ENCODE peak calls at places on chromosome 20, in five cellular contexts. Y is NCI-H345, I is pulmonary artery endothelial cell, Z is aorta, E is OCI-M1. L is an unnamed sample.

GRCh38 chr20:16301981-16302380 is 271.3 kb downstream of the KIF16B start:
- DNase-seq in Z (no peak), I (no peak), E (no peak), Y (no peak), L (no peak)

GRCh38 chr20:14415492-14415891 is 78.1 kb upstream of the FLRT3 start:
- DNase-seq in I (no peak), Z (no peak), Y (peak; percentile 56), E (no peak), L (no peak)

GRCh38 chr20:24079661-24080412 is 91.3 kb upstream of the GGTLC1 start:
- DNase-seq in Z (no peak), Y (no peak), I (no peak), E (no peak), L (no peak)

GRCh38 chr20:49846206-49846807 is 33.7 kb downstream of the SLC9A8 start:
- DNase-seq in I (peak; percentile 10), Z (no peak), Y (peak; percentile 56), E (peak; percentile 74), L (no peak)

GRCh38 chr20:4811661-4812181 is 90.0 kb downstream of the PRND start:
- DNase-seq in E (no peak), I (no peak), Z (peak; percentile 89), Y (no peak), L (peak; percentile 51)

GRCh38 chr20:1033751-1034419 is 31.8 kb upstream of the RSPO4 start:
- DNase-seq in Z (no peak), I (no peak), E (peak; percentile 85), Y (no peak), L (no peak)

GRCh38 chr20:1945134-1945618 is 48.7 kb downstream of the PDYN start:
- DNase-seq in Z (peak; percentile 85), E (peak; percentile 90), I (no peak), Y (no peak), L (no peak)

GRCh38 chr20:48635361-48635760 is 192.4 kb downstream of the PREX1 start:
- DNase-seq in E (no peak), I (no peak), Y (no peak), Z (peak; percentile 49), L (no peak)

GRCh38 chr20:37980383-37980782 is 52.9 kb downstream of the TTI1 start:
- DNase-seq in Y (no peak), Z (no peak), I (no peak), E (no peak), L (no peak)

GRCh38 chr20:645318-646106 is 7.5 kb downstream of the SRXN1 start:
- DNase-seq in I (peak; percentile 7), E (peak; percentile 94), Y (peak; percentile 72), Z (peak; percentile 63), L (peak; percentile 70)

GRCh38 chr20:58877374-58878360 is 25.2 kb downstream of the GNAS start:
- DNase-seq in Z (no peak), Y (no peak), E (no peak), I (no peak), L (no peak)

GRCh38 chr20:52303281-52303950 is 111.8 kb upstream of the ZFP64 start:
- DNase-seq in Z (no peak), E (no peak), Y (no peak), I (no peak), L (no peak)

GRCh38 chr20:37914672-37915433 is 11.9 kb downstream of the VSTM2L start:
- DNase-seq in I (no peak), E (no peak), Z (no peak), Y (peak; percentile 18), L (peak; percentile 26)

GRCh38 chr20:35561268-35561667 is 19.4 kb downstream of the ERGIC3 start:
- DNase-seq in Z (peak; percentile 29), I (no peak), E (peak; percentile 75), Y (peak; percentile 66), L (no peak)

GRCh38 chr20:4443016-4443415 is 278.7 kb upstream of the PRND start:
- DNase-seq in Z (peak; percentile 70), I (no peak), E (no peak), Y (no peak), L (no peak)

GRCh38 chr20:41135187-41135887 is 2.0 kb upstream of the PLCG1 start:
- DNase-seq in I (no peak), Z (no peak), E (peak; percentile 70), Y (peak; percentile 61), L (peak; percentile 44)

GRCh38 chr20:58384821-58385220 is 4.2 kb upstream of the VAPB start:
- DNase-seq in E (no peak), Y (no peak), I (no peak), Z (no peak), L (no peak)

GRCh38 chr20:58711266-58712051 is 18.9 kb downstream of the NPEPL1 start:
- DNase-seq in I (no peak), Z (no peak), Y (no peak), E (no peak), L (no peak)

GRCh38 chr20:47960277-47960676 is 175.0 kb upstream of the SULF2 start:
- DNase-seq in Y (no peak), Z (no peak), I (no peak), E (no peak), L (no peak)

GRCh38 chr20:32574296-32575226 is 10.6 kb downstream of the NOL4L start:
- DNase-seq in Z (peak; percentile 73), I (peak; percentile 15), E (peak; percentile 51), Y (no peak), L (no peak)

GRCh38 chr20:59144831-59145196 is 18.8 kb upstream of the ZNF831 start:
- DNase-seq in Z (no peak), Y (no peak), E (no peak), I (no peak), L (no peak)

GRCh38 chr20:60516442-60516841 is 558.2 kb downstream of the CDH26 start:
- DNase-seq in Y (no peak), Z (no peak), E (no peak), I (no peak), L (no peak)

GRCh38 chr20:1629321-1629720 is 9.5 kb upstream of the SIRPB1 start:
- DNase-seq in I (no peak), Y (no peak), Z (no peak), E (no peak), L (no peak)

GRCh38 chr20:51369503-51369902 is 173.0 kb downstream of the NFATC2 start:
- DNase-seq in E (no peak), Y (no peak), Z (peak; percentile 25), I (no peak), L (no peak)

GRCh38 chr20:35174458-35175216 is 2.8 kb downstream of the PROCR start:
- DNase-seq in Z (no peak), I (no peak), E (no peak), Y (no peak), L (no peak)